ENCODE peak calls at places on chromosome 14, in seven cellular contexts. P, T, D, F, Y, Q and Z are unnamed samples.
A peak's percentile ranks its signal among the peaks of the same experiment; 100 is the strongest.

GRCh38 chr14:50773632-50774541 is 57.1 kb downstream of the NIN start:
- DNase-seq in F (no peak), Y (peak; percentile 18), P (no peak), D (peak; percentile 72), T (no peak), Q (no peak), Z (no peak)

GRCh38 chr14:99968156-99968920 is 96.9 kb upstream of the EVL start:
- DNase-seq in D (peak; percentile 86), Q (no peak), F (no peak), T (no peak), P (no peak), Y (no peak), Z (no peak)

GRCh38 chr14:73796881-73797539 is 54.6 kb upstream of the PTGR2 start:
- DNase-seq in F (no peak), Q (no peak), T (no peak), Y (no peak), P (no peak), D (no peak), Z (no peak)

GRCh38 chr14:102510616-102511520 is 1.3 kb upstream of the ANKRD9 start:
- DNase-seq in F (no peak), Y (no peak), T (no peak), P (no peak), Q (no peak), D (no peak), Z (no peak)

GRCh38 chr14:26597136-26598080 is at the start of gene NOVA1:
- DNase-seq in T (peak; percentile 72), F (peak; percentile 66), Y (peak; percentile 39), P (no peak), Q (no peak), D (peak; percentile 28), Z (peak; percentile 19)

GRCh38 chr14:54681819-54682261 is 114.9 kb downstream of the SAMD4A start:
- DNase-seq in D (no peak), P (no peak), T (no peak), Q (no peak), F (no peak), Y (no peak), Z (no peak)

GRCh38 chr14:64788706-64789105 is 84.5 kb downstream of the PLEKHG3 start:
- DNase-seq in F (peak; percentile 33), Q (no peak), Y (no peak), T (no peak), P (no peak), D (peak; percentile 81), Z (no peak)

GRCh38 chr14:103688441-103688840 is 26.8 kb downstream of the XRCC3 start:
- DNase-seq in Q (no peak), F (no peak), P (no peak), Y (no peak), T (no peak), D (no peak), Z (no peak)